ENCODE peak calls at places on chromosome 21, in four cellular contexts. One of them, this sample, is unnamed.

GRCh38 chr21:45309069-45309521 is 21.4 kb upstream of the POFUT2 start:
- DNase-seq in NCI-H1417: no peak
- DNase-seq in CD8-positive, alpha-beta memory T cell: peak
- DNase-seq in nephron progenitor cell: peak
- DNase-seq in this sample: peak

GRCh38 chr21:19992540-19992939 is 1005.7 kb upstream of the NCAM2 start:
- DNase-seq in nephron progenitor cell: no peak
- DNase-seq in NCI-H1417: no peak
- DNase-seq in CD8-positive, alpha-beta memory T cell: no peak
- DNase-seq in this sample: no peak

GRCh38 chr21:30502041-30502440 is at the start of gene KRTAP19-5:
- DNase-seq in CD8-positive, alpha-beta memory T cell: no peak
- DNase-seq in NCI-H1417: no peak
- DNase-seq in nephron progenitor cell: no peak
- DNase-seq in this sample: no peak

GRCh38 chr21:15667824-15668223 is 62.0 kb upstream of the USP25 start:
- DNase-seq in NCI-H1417: no peak
- DNase-seq in nephron progenitor cell: no peak
- DNase-seq in CD8-positive, alpha-beta memory T cell: no peak
- DNase-seq in this sample: no peak

GRCh38 chr21:31416465-31416864 is 72.4 kb upstream of the TIAM1 start:
- DNase-seq in NCI-H1417: no peak
- DNase-seq in CD8-positive, alpha-beta memory T cell: no peak
- DNase-seq in nephron progenitor cell: no peak
- DNase-seq in this sample: no peak

GRCh38 chr21:26715878-26716506 is 129.2 kb downstream of the ADAMTS1 start:
- DNase-seq in NCI-H1417: peak
- DNase-seq in nephron progenitor cell: peak
- DNase-seq in CD8-positive, alpha-beta memory T cell: no peak
- DNase-seq in this sample: peak

GRCh38 chr21:45580576-45581321 is 38.5 kb upstream of the SLC19A1 start:
- DNase-seq in nephron progenitor cell: no peak
- DNase-seq in NCI-H1417: peak
- DNase-seq in CD8-positive, alpha-beta memory T cell: no peak
- DNase-seq in this sample: no peak

GRCh38 chr21:39601194-39601940 is 11.4 kb upstream of the B3GALT5 start:
- DNase-seq in nephron progenitor cell: peak
- DNase-seq in NCI-H1417: no peak
- DNase-seq in CD8-positive, alpha-beta memory T cell: no peak
- DNase-seq in this sample: peak

GRCh38 chr21:39180429-39181019 is 2.7 kb downstream of the PSMG1 start:
- DNase-seq in nephron progenitor cell: no peak
- DNase-seq in CD8-positive, alpha-beta memory T cell: no peak
- DNase-seq in NCI-H1417: no peak
- DNase-seq in this sample: peak

GRCh38 chr21:23725576-23725975 is 1881.7 kb downstream of the MRPL39 start:
- DNase-seq in NCI-H1417: no peak
- DNase-seq in CD8-positive, alpha-beta memory T cell: no peak
- DNase-seq in nephron progenitor cell: no peak
- DNase-seq in this sample: no peak

GRCh38 chr21:45632897-45633260 is 10.6 kb upstream of the PCBP3 start:
- DNase-seq in CD8-positive, alpha-beta memory T cell: no peak
- DNase-seq in nephron progenitor cell: no peak
- DNase-seq in NCI-H1417: no peak
- DNase-seq in this sample: no peak

GRCh38 chr21:29374481-29374880 is 75.8 kb downstream of the BACH1 start:
- DNase-seq in NCI-H1417: no peak
- DNase-seq in nephron progenitor cell: no peak
- DNase-seq in CD8-positive, alpha-beta memory T cell: no peak
- DNase-seq in this sample: no peak

GRCh38 chr21:25767921-25768320 is 33.1 kb downstream of the GABPA start:
- DNase-seq in NCI-H1417: no peak
- DNase-seq in nephron progenitor cell: no peak
- DNase-seq in CD8-positive, alpha-beta memory T cell: no peak
- DNase-seq in this sample: no peak